ENCODE peak calls at places on chromosome 22, in eight cellular contexts. G is neural crest cell, Q is stomach, L is epithelial cell of esophagus, S is PC-3, A is transverse colon, C is fibroblast of lung, N is Caco-2. Y is an unnamed sample.

GRCh38 chr22:41415554-41415953 is 31.0 kb downstream of the TOB2 start:
- DNase-seq in G (no peak), Q (no peak), L (no peak), S (no peak), A (no peak), C (no peak), N (no peak), Y (no peak)

GRCh38 chr22:29205598-29206371 is at the start of gene EMID1:
- DNase-seq in G (no peak), Q (peak), L (peak), S (peak), A (peak), C (no peak), N (peak), Y (no peak)

GRCh38 chr22:22556995-22557925 is 1.8 kb downstream of the PRAME start:
- DNase-seq in G (no peak), Q (no peak), L (no peak), S (no peak), A (no peak), C (no peak), N (no peak), Y (peak)

GRCh38 chr22:20086101-20086599 is 6.1 kb downstream of the DGCR8 start:
- DNase-seq in G (no peak), Q (no peak), L (no peak), S (no peak), A (no peak), C (no peak), N (no peak), Y (no peak)

GRCh38 chr22:33426451-33426850 is 368.3 kb upstream of the SYN3 start:
- DNase-seq in G (no peak), Q (no peak), L (no peak), S (no peak), A (no peak), C (no peak), N (no peak), Y (no peak)

GRCh38 chr22:26170112-26170492 is 840 bp downstream of the SEZ6L start:
- DNase-seq in G (no peak), Q (no peak), L (no peak), S (no peak), A (no peak), C (no peak), N (no peak), Y (no peak)

GRCh38 chr22:23286296-23286695 is 106.0 kb downstream of the BCR start:
- DNase-seq in G (no peak), Q (no peak), L (no peak), S (no peak), A (no peak), C (no peak), N (no peak), Y (no peak)

GRCh38 chr22:27866136-27867091 is 52.6 kb downstream of the PITPNB start:
- DNase-seq in G (no peak), Q (peak), L (peak), S (peak), A (no peak), C (peak), N (no peak), Y (no peak)

GRCh38 chr22:36332623-36333331 is 55.0 kb downstream of the MYH9 start:
- DNase-seq in G (no peak), Q (peak), L (peak), S (peak), A (peak), C (no peak), N (peak), Y (no peak)

GRCh38 chr22:28116261-28116673 is 197.2 kb upstream of the PITPNB start:
- DNase-seq in G (no peak), Q (no peak), L (peak), S (peak), A (peak), C (peak), N (no peak), Y (no peak)

GRCh38 chr22:24410110-24410856 is 17.1 kb upstream of the ADORA2A start:
- DNase-seq in G (no peak), Q (peak), L (no peak), S (no peak), A (no peak), C (peak), N (no peak), Y (no peak)

GRCh38 chr22:29314074-29314473 is 1.4 kb downstream of the RASL10A start:
- DNase-seq in G (no peak), Q (no peak), L (no peak), S (no peak), A (peak), C (no peak), N (no peak), Y (no peak)

GRCh38 chr22:21867528-21868266 is at the start of gene MAPK1:
- DNase-seq in G (peak), Q (peak), L (peak), S (peak), A (peak), C (peak), N (peak), Y (peak)

GRCh38 chr22:24716602-24717001 is 57.9 kb downstream of the PIWIL3 start:
- DNase-seq in G (no peak), Q (no peak), L (no peak), S (no peak), A (no peak), C (no peak), N (no peak), Y (no peak)

GRCh38 chr22:28034760-28035401 is 115.8 kb upstream of the PITPNB start:
- DNase-seq in G (no peak), Q (peak), L (peak), S (peak), A (peak), C (peak), N (no peak), Y (no peak)

GRCh38 chr22:26556904-26557303 is 33.0 kb downstream of the TPST2 start:
- DNase-seq in G (no peak), Q (no peak), L (no peak), S (no peak), A (no peak), C (no peak), N (no peak), Y (no peak)

GRCh38 chr22:36164621-36165020 is 4.1 kb upstream of the APOL3 start:
- DNase-seq in G (no peak), Q (no peak), L (no peak), S (no peak), A (no peak), C (no peak), N (no peak), Y (no peak)

GRCh38 chr22:23036684-23037428 is 33.5 kb upstream of the GNAZ start:
- DNase-seq in G (no peak), Q (no peak), L (peak), S (peak), A (no peak), C (no peak), N (no peak), Y (peak)

GRCh38 chr22:29715240-29715639 is 4.6 kb upstream of the CABP7 start:
- DNase-seq in G (no peak), Q (no peak), L (no peak), S (no peak), A (no peak), C (no peak), N (no peak), Y (no peak)

GRCh38 chr22:35375031-35375430 is 5.9 kb upstream of the HMOX1 start:
- DNase-seq in G (no peak), Q (no peak), L (no peak), S (peak), A (no peak), C (peak), N (no peak), Y (no peak)

GRCh38 chr22:45735273-45735672 is 63.6 kb downstream of the ATXN10 start:
- DNase-seq in G (no peak), Q (no peak), L (no peak), S (no peak), A (no peak), C (no peak), N (no peak), Y (no peak)

GRCh38 chr22:45731041-45731797 is 59.6 kb downstream of the ATXN10 start:
- DNase-seq in G (no peak), Q (no peak), L (peak), S (peak), A (peak), C (no peak), N (no peak), Y (no peak)

GRCh38 chr22:45726081-45726480 is 54.4 kb downstream of the ATXN10 start:
- DNase-seq in G (no peak), Q (no peak), L (no peak), S (no peak), A (no peak), C (no peak), N (no peak), Y (no peak)

GRCh38 chr22:45731798-45732495 is 60.3 kb downstream of the ATXN10 start:
- DNase-seq in G (no peak), Q (no peak), L (peak), S (peak), A (no peak), C (peak), N (no peak), Y (no peak)
- TF ChIP-seq CTCF in G (peak), Q (no peak), L (peak), S (peak), A (peak), C (peak), N (peak), Y (peak)

GRCh38 chr22:38981005-38981658 is 1.0 kb upstream of the APOBEC3B start:
- DNase-seq in G (no peak), Q (no peak), L (peak), S (peak), A (peak), C (peak), N (peak), Y (no peak)
- TF ChIP-seq CTCF in G (peak), Q (peak), L (peak), S (peak), A (peak), C (peak), N (peak), Y (no peak)

DNA sequence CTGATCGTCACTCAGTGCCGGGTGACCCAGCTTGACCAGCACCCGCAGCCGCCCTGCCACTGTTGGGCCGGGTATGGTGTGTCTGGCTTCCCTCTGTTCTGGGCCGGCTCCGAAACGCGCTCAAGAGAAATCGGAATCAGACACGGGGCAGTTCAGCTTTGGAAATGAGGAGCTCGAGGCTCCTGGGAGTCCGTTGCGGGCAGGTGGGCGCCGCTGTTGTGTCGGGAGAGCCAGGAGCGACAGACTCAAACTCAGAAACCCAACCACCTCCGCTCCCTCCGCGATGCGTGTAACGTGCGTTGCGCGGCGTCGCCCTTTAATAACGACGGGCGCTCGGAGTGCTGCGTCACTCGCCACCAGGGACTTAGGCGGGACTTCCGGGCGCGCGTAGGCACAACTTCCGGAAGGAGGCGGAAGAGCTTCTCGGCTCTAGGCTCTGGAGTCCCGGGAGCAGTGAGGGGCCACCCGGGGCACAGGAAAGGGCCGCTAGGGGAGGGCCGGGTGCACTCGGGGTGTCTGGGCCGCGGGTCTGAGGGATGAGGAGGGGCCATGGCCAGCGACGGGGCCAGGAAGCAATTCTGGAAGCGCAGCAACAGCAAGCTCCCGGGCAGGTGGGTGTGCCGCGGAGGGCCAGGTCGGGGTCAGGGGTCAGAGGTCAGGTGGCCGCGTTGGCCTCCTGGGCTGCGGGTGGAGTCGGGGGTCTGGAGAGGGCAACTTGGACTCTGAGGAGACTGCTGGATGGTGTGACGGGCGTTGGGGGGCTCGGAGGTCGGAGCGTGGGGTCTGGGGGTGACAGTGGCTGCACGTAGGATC is at the start of gene TBC1D22A:
- DNase-seq in G (peak), Q (peak), L (peak), S (peak), A (peak), C (peak), N (peak), Y (peak)
- TF ChIP-seq CTCF in G (peak), Q (no peak), L (no peak), S (no peak), A (peak), C (no peak), N (no peak), Y (no peak)

GRCh38 chr22:32127904-32128303 is 31.2 kb downstream of the C22orf42 start:
- DNase-seq in G (no peak), Q (no peak), L (no peak), S (no peak), A (no peak), C (no peak), N (no peak), Y (no peak)
- TF ChIP-seq CTCF in G (no peak), Q (no peak), L (no peak), S (no peak), A (no peak), C (no peak), N (no peak), Y (no peak)

GRCh38 chr22:49647346-49648026 is 180.2 kb downstream of the BRD1 start:
- DNase-seq in G (no peak), Q (no peak), L (no peak), S (peak), A (no peak), C (no peak), N (no peak), Y (no peak)
- TF ChIP-seq CTCF in G (no peak), Q (no peak), L (no peak), S (peak), A (no peak), C (no peak), N (no peak), Y (no peak)

DNA sequence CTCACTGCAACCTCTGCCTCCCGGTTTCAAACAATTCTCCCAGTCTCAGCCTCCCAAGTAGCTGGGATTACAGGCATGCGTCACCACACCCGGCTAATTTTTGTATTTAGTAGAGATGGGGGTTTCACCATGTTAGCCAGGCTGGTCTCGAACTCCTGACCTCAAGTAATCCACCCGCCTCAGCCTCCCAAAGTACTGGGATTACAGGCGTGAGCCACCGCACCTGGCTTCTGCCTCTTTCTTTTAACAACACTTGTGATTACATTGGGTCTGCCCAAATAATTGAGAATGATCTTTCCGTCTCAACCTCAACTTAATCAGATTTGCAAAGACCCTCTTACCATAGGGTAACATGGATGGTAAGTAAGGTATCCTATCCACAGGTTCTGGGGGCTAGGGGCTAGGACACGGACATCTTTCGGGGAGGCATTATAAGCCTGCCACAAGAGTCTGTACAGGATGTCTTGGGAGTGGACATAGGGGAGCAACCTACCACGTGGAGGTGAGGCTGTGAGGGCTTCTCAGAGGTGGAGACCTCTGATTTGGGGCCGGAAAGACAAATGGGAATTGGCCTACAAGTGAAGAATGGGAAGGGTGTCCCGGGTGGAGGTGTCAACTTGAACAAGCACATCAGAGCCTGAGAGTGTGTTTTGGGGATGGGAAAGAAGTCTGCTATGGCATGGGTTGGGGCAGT is 2.7 kb upstream of the CBX6 start:
- DNase-seq in G (no peak), Q (peak), L (peak), S (no peak), A (no peak), C (no peak), N (no peak), Y (no peak)
- TF ChIP-seq CTCF in G (no peak), Q (no peak), L (no peak), S (no peak), A (no peak), C (no peak), N (no peak), Y (no peak)

DNA sequence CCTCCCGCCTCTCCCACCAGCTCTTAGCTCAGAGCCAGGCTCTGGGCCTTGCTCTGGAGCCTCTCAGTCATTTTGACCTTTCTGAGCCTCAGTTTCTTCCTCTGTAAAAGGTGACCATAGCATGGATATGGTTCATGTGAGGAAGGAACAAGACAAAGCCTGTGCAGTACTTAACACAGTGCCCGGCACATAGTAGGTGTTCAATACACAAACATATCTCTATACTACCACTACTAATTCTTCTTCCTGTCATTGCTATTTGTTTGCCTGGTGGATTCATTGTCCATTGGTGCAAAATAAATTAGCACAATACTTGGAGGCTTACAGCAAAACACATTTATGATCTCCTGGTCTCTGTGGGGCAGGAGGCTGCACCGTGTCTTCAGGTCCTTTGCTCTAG is 21.6 kb upstream of the MPPED1 start:
- DNase-seq in G (no peak), Q (no peak), L (no peak), S (no peak), A (no peak), C (no peak), N (no peak), Y (no peak)
- TF ChIP-seq CTCF in G (no peak), Q (no peak), L (no peak), S (no peak), A (no peak), C (no peak), N (no peak), Y (no peak)

GRCh38 chr22:37797874-37798500 is 9.7 kb upstream of the GCAT start:
- DNase-seq in G (no peak), Q (no peak), L (no peak), S (no peak), A (no peak), C (no peak), N (no peak), Y (no peak)
- TF ChIP-seq CTCF in G (no peak), Q (no peak), L (no peak), S (no peak), A (no peak), C (no peak), N (no peak), Y (no peak)

DNA sequence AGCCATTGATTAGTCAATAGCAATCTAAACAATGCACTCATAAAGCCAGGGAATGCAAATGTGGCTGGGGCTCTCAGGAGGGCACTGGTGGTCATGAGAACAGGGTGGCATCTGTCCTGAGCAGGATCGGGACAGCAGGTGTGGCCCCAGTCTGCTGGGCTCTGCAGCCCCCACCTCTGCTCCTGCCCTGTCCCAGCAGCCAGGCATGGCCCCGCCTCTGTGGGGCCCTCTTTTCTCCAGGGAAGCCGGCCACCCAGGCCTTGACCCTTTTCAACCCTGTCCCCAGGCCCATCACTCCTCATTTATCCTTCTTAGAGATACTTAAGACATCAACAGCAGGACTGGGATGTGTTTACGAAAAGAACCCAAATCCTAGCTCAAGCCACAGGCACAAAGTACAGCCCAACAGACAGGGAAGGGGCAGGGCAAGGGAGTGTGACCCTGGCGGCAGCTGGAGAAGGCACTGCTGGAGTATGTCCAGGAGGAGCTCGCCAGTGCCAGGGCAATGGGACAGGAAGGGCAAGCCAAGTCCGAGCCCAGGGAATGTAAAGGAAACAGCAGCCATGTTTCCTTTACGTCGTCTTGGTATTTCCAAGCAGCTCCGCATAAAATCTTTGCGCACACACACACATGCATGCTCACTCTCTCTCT is 59.9 kb downstream of the DGCR2 start:
- DNase-seq in G (no peak), Q (peak), L (no peak), S (peak), A (no peak), C (peak), N (no peak), Y (no peak)
- TF ChIP-seq CTCF in G (no peak), Q (no peak), L (no peak), S (no peak), A (no peak), C (no peak), N (no peak), Y (no peak)